ENCODE peak calls at places on chromosomes 11 and 22, in ten cellular contexts. M is heart left ventricle; E is psoas muscle; T is HCT116; X is heart right ventricle; K is Panc1; B is upper lobe of right lung; U is CD8-positive, alpha-beta T cell; O is right cardiac atrium; H is left lung. I is an unnamed sample. For H3K4me1 and H3K27me3, the result is how much of the 10 kb centered on the place peaks cover.

GRCh38 chr22:39543095-39543494 is 10.5 kb upstream of the RPS19BP1 start:
- ATAC-seq in M (no peak), E (no peak), T (peak), X (no peak), K (no peak), B (no peak), U (peak), O (no peak), H (no peak), I (no peak)

GRCh38 chr11:63240791-63241379 is 2.5 kb downstream of the SLC22A25 start:
- ATAC-seq in M (no peak), E (no peak), T (no peak), X (no peak), K (no peak), B (no peak), U (no peak), O (no peak), H (no peak), I (no peak)

GRCh38 chr11:129766858-129767604 is 48.6 kb upstream of the TMEM45B start:
- ATAC-seq in M (peak), E (no peak), T (peak), X (no peak), K (peak), B (peak), U (no peak), O (no peak), H (peak), I (no peak)

GRCh38 chr22:23179381-23180294 is 671 bp upstream of the BCR start:
- ATAC-seq in M (peak), E (peak), T (peak), X (peak), K (peak), B (peak), U (no peak), O (peak), H (peak), I (peak)

GRCh38 chr22:50529416-50530279 is at the start of gene TYMP:
- ATAC-seq in M (peak), E (no peak), T (peak), X (peak), K (peak), B (peak), U (no peak), O (peak), H (peak), I (peak)

GRCh38 chr11:68008381-68009337 is 1.5 kb upstream of the ALDH3B1 start:
- ATAC-seq in M (peak), E (no peak), T (no peak), X (no peak), K (no peak), B (peak), U (no peak), O (no peak), H (no peak), I (no peak)

GRCh38 chr11:31509017-31509411 is 408 bp downstream of the IMMP1L start:
- ATAC-seq in M (no peak), E (peak), T (peak), X (no peak), K (peak), B (no peak), U (peak), O (no peak), H (peak), I (no peak)

GRCh38 chr11:11344045-11344444 is 9.0 kb downstream of the CSNK2A3 start:
- ATAC-seq in M (no peak), E (no peak), T (no peak), X (no peak), K (no peak), B (no peak), U (no peak), O (no peak), H (no peak), I (no peak)

GRCh38 chr11:15923169-15923568 is 433.2 kb downstream of the SOX6 start:
- ATAC-seq in M (no peak), E (no peak), T (no peak), X (no peak), K (no peak), B (no peak), U (no peak), O (no peak), H (no peak), I (no peak)

GRCh38 chr22:42719133-42719532 is 1.5 kb downstream of the A4GALT start:
- ATAC-seq in M (peak), E (no peak), T (no peak), X (peak), K (no peak), B (no peak), U (no peak), O (peak), H (no peak), I (peak)

GRCh38 chr11:11558826-11559225 is 63.0 kb downstream of the GALNT18 start:
- ATAC-seq in M (no peak), E (no peak), T (no peak), X (no peak), K (no peak), B (peak), U (no peak), O (no peak), H (peak), I (no peak)

GRCh38 chr11:9160166-9160565 is 68.8 kb upstream of the SCUBE2 start:
- ATAC-seq in M (no peak), E (no peak), T (no peak), X (no peak), K (no peak), B (peak), U (no peak), O (no peak), H (peak), I (no peak)

GRCh38 chr22:31332886-31333285 is 13.3 kb downstream of the PATZ1 start:
- ATAC-seq in M (no peak), E (no peak), T (no peak), X (no peak), K (no peak), B (no peak), U (no peak), O (no peak), H (no peak), I (no peak)

GRCh38 chr22:31329453-31330215 is 16.5 kb downstream of the PATZ1 start:
- ATAC-seq in M (no peak), E (peak), T (no peak), X (no peak), K (no peak), B (no peak), U (no peak), O (no peak), H (no peak), I (no peak)

GRCh38 chr22:31334329-31334728 is 11.8 kb downstream of the PATZ1 start:
- ATAC-seq in M (no peak), E (no peak), T (no peak), X (no peak), K (no peak), B (no peak), U (no peak), O (no peak), H (no peak), I (no peak)

GRCh38 chr22:31333648-31334047 is 12.5 kb downstream of the PATZ1 start:
- ATAC-seq in M (no peak), E (no peak), T (no peak), X (no peak), K (no peak), B (no peak), U (no peak), O (no peak), H (no peak), I (no peak)

GRCh38 chr22:31332010-31332409 is 14.1 kb downstream of the PATZ1 start:
- ATAC-seq in M (no peak), E (no peak), T (no peak), X (no peak), K (no peak), B (no peak), U (no peak), O (no peak), H (no peak), I (no peak)
- H3K4me1 ChIP-seq in M (under half), E (under half), T (under half), X (under half), K (under half), B (under half), U (under half), O (under half), H (under half), I (under half)

GRCh38 chr11:112179601-112180000 is 4.3 kb downstream of the BCO2 start:
- ATAC-seq in M (peak), E (no peak), T (no peak), X (no peak), K (no peak), B (peak), U (no peak), O (peak), H (peak), I (no peak)

GRCh38 chr11:112176077-112176476 is 765 bp downstream of the BCO2 start:
- ATAC-seq in M (peak), E (no peak), T (no peak), X (no peak), K (no peak), B (no peak), U (no peak), O (no peak), H (no peak), I (no peak)

GRCh38 chr11:112177610-112178009 is 2.3 kb downstream of the BCO2 start:
- ATAC-seq in M (no peak), E (no peak), T (no peak), X (no peak), K (no peak), B (peak), U (no peak), O (no peak), H (peak), I (no peak)

GRCh38 chr11:112175596-112175947 is 260 bp downstream of the BCO2 start:
- ATAC-seq in M (peak), E (peak), T (peak), X (peak), K (peak), B (peak), U (no peak), O (peak), H (peak), I (peak)

DNA sequence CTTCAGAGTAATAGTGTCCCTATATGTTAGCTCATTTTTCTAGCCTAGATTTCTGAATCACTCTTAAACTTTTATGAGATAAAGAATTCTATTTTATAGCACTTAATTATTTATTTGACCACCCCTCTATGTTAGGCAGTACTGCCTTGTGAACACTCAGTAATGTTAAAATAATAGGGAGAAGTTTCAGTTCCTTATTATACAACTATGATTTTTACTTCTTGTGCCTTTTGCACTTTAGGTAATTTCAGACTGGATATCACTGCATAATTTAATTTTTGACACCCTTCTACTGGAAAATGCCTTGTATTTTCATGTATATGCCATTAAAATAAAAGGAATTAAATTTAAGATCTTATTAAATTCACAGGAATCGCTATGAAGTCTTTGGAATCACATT is 3.1 kb downstream of the BCO2 start:
- ATAC-seq in M (no peak), E (no peak), T (no peak), X (no peak), K (no peak), B (no peak), U (no peak), O (no peak), H (no peak), I (no peak)
- H3K4me3 ChIP-seq in M (peak), E (peak), T (no peak), X (peak), K (no peak), B (no peak), U (no peak), O (peak), H (no peak), I (no peak)

GRCh38 chr11:99154277-99154676 is 133.5 kb downstream of the CNTN5 start:
- ATAC-seq in M (no peak), E (no peak), T (no peak), X (no peak), K (no peak), B (no peak), U (no peak), O (no peak), H (no peak), I (no peak)
- H3K27me3 ChIP-seq in M (under half), E (under half), T (under half), X (under half), K (under half), B (under half), U (under half), O (under half), H (under half), I (under half)

DNA sequence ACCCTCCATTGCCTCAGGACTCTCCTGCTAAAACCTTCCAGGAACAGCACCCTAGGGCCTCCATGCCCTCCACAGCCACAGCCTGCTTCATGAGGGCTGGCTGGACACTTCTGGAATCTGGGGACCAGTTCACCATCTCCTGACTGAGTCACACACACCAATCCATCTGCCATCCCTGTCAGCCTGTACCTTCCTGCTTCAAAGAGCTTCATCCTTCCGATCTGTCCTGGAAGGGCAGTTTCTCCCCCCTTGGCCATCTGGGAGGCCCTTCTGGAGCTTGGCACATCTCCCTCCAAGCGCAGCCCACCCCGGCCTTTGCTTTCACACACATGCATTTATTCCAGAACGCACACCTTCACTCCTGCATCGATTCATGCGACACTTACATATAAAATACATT is 13.1 kb downstream of the APBB1 start:
- ATAC-seq in M (no peak), E (no peak), T (no peak), X (no peak), K (no peak), B (no peak), U (no peak), O (no peak), H (no peak), I (no peak)
- H3K4me1 ChIP-seq in M (under half), E (under half), T (under half), X (under half), K (under half), B (under half), U (half or more), O (under half), H (under half), I (under half)

DNA sequence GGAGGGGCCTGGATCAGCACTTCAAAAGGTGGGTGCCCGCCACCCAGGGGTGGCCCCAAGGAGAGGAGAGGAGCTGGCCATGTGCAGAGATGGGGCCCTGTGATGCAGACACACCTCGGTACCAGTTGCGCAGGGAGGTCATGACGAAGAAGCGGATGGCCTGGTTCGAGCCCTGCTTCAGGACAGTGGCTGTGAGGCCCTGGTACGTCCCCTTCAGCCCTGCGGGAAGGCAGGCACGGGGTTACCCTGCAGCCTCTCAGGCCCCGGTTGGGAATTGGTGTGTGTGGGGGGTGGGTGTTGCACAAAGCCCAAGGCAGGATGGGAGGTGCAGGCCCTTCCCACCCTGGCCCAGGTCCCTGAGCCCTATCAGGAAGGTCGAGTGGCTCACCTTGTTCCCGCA is 1.8 kb downstream of the SLC25A1 start:
- ATAC-seq in M (no peak), E (no peak), T (no peak), X (no peak), K (no peak), B (no peak), U (no peak), O (no peak), H (no peak), I (no peak)
- H3K4me3 ChIP-seq in M (no peak), E (no peak), T (peak), X (peak), K (peak), B (no peak), U (no peak), O (no peak), H (no peak), I (no peak)

DNA sequence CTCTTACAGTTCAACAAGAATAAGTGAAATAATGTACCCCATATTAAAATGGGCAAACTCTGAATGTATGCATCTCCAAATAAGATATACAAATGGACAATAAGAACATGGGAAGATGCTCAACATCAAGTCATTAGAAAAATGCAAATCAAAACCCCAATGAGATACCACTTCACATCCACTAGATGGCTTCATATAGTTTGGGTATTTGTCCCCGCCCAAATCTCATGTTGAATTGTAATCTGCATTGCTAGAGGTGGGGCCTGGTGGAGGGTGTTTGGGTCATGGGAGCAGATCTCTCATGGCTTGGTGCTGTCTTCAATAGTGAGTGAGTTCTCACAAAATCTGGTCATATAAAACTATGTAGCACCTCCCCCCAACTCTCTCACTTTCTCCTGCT is 5.7 kb downstream of the MPZL2 start:
- ATAC-seq in M (no peak), E (no peak), T (peak), X (no peak), K (no peak), B (no peak), U (no peak), O (no peak), H (no peak), I (no peak)
- H3K27me3 ChIP-seq in M (under half), E (under half), T (under half), X (under half), K (under half), B (under half), U (under half), O (under half), H (under half), I (half or more)

GRCh38 chr22:46057206-46057605 is 80.2 kb upstream of the WNT7B start:
- ATAC-seq in M (no peak), E (no peak), T (no peak), X (no peak), K (no peak), B (no peak), U (no peak), O (no peak), H (no peak), I (no peak)
- H3K4me1 ChIP-seq in M (half or more), E (half or more), T (under half), X (under half), K (half or more), B (half or more), U (under half), O (under half), H (half or more), I (half or more)

I was measured in gastroesophageal sphincter.